ENCODE peak calls at places on chromosomes 6 and 20, in four cellular contexts. One of them, this sample, is unnamed. For H3K9me3 and H3K4me1, the result is how much of the 10 kb centered on the place peaks cover.

GRCh38 chr6:158661156-158661555 is 11.3 kb downstream of the SYTL3 start:
- DNase-seq in mucosa of descending colon: no peak
- DNase-seq in kidney: no peak
- DNase-seq in Panc1: no peak
- DNase-seq in this sample: no peak

GRCh38 chr6:14711056-14711703 is 534.7 kb upstream of the JARID2 start:
- DNase-seq in mucosa of descending colon: no peak
- DNase-seq in kidney: no peak
- DNase-seq in Panc1: no peak
- DNase-seq in this sample: peak

GRCh38 chr6:150517175-150517574 is 82.5 kb upstream of the PLEKHG1 start:
- DNase-seq in mucosa of descending colon: no peak
- DNase-seq in kidney: no peak
- DNase-seq in Panc1: no peak
- DNase-seq in this sample: peak

GRCh38 chr20:50957798-50958732 is at the start of gene DPM1:
- DNase-seq in mucosa of descending colon: peak
- DNase-seq in kidney: peak
- DNase-seq in Panc1: peak
- DNase-seq in this sample: peak

GRCh38 chr6:33914519-33915120 is 110.8 kb upstream of the MLN start:
- DNase-seq in mucosa of descending colon: no peak
- DNase-seq in kidney: peak
- DNase-seq in Panc1: no peak
- DNase-seq in this sample: peak

GRCh38 chr20:62470003-62470402 is 5.8 kb downstream of the GATA5 start:
- DNase-seq in mucosa of descending colon: no peak
- DNase-seq in kidney: no peak
- DNase-seq in Panc1: no peak
- DNase-seq in this sample: no peak

GRCh38 chr6:161048636-161049035 is 57.1 kb downstream of the MAP3K4 start:
- DNase-seq in mucosa of descending colon: no peak
- DNase-seq in kidney: no peak
- DNase-seq in Panc1: no peak
- DNase-seq in this sample: no peak

GRCh38 chr6:37396571-37397185 is 36.3 kb upstream of the CMTR1 start:
- DNase-seq in mucosa of descending colon: no peak
- DNase-seq in kidney: no peak
- DNase-seq in Panc1: no peak
- DNase-seq in this sample: no peak

GRCh38 chr6:29968130-29968529 is 25.8 kb downstream of the HLA-A start:
- DNase-seq in mucosa of descending colon: no peak
- DNase-seq in kidney: no peak
- DNase-seq in Panc1: no peak
- DNase-seq in this sample: peak

GRCh38 chr6:113276631-113277030 is 580.5 kb upstream of the MARCKS start:
- DNase-seq in mucosa of descending colon: no peak
- DNase-seq in kidney: no peak
- DNase-seq in Panc1: no peak
- DNase-seq in this sample: no peak

GRCh38 chr6:150417899-150418824 is 49.4 kb downstream of the IYD start:
- DNase-seq in mucosa of descending colon: no peak
- DNase-seq in kidney: no peak
- DNase-seq in Panc1: peak
- DNase-seq in this sample: peak

GRCh38 chr6:137931849-137932465 is 64.9 kb downstream of the TNFAIP3 start:
- DNase-seq in mucosa of descending colon: no peak
- DNase-seq in kidney: no peak
- DNase-seq in Panc1: no peak
- DNase-seq in this sample: no peak

GRCh38 chr6:322205-322930 is 30.1 kb downstream of the DUSP22 start:
- DNase-seq in mucosa of descending colon: no peak
- DNase-seq in kidney: peak
- DNase-seq in Panc1: peak
- DNase-seq in this sample: no peak
- H3K9me3 ChIP-seq in mucosa of descending colon: under half
- H3K9me3 ChIP-seq in kidney: under half
- H3K9me3 ChIP-seq in Panc1: under half
- H3K9me3 ChIP-seq in this sample: under half

GRCh38 chr6:41934278-41935189 is 7.1 kb downstream of the CCND3 start:
- DNase-seq in mucosa of descending colon: no peak
- DNase-seq in kidney: no peak
- DNase-seq in Panc1: no peak
- DNase-seq in this sample: no peak

GRCh38 chr6:41935190-41935569 is 6.4 kb downstream of the CCND3 start:
- DNase-seq in mucosa of descending colon: no peak
- DNase-seq in kidney: no peak
- DNase-seq in Panc1: no peak
- DNase-seq in this sample: no peak

GRCh38 chr6:41937472-41937871 is 4.1 kb downstream of the CCND3 start:
- DNase-seq in mucosa of descending colon: no peak
- DNase-seq in kidney: no peak
- DNase-seq in Panc1: no peak
- DNase-seq in this sample: no peak

GRCh38 chr6:41935685-41936072 is 5.9 kb downstream of the CCND3 start:
- DNase-seq in mucosa of descending colon: no peak
- DNase-seq in kidney: no peak
- DNase-seq in Panc1: no peak
- DNase-seq in this sample: no peak

DNA sequence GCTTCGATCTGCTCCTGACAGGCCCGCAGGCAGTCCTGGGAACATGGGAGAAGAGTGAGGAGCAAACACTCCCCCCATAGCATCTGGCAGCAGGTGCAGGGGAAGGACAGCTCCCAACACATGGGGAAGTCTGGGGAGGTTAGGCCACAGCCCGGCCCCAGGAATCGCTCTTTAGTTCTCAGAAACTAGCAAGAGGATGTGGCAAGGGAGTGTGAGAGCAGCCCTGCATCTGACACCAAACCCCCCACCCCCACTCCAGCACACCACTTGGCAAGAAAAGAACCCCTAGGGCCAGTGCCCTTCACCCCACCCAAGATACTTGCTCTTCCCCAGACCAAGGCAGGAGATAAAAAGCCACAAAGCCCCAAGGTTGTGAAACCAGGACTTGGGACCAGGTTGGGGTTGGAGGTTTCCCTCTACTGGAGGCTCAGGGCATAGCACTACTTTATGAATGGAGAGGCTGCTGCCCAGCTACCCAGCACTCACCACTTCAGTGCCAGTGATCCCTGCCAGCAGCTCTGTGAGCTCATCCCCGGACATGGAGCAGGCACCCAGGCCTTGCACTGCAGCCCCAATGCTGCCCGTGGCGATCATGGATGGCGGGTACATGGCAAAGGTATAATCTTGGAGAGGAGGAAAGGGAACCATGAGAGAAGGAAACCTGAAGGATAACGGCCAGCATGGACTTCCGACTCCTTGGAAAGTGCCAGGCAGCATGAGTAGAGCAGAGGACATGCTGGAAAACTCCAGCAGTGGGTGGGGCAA is 5.4 kb downstream of the CCND3 start:
- DNase-seq in mucosa of descending colon: peak
- DNase-seq in kidney: peak
- DNase-seq in Panc1: peak
- DNase-seq in this sample: peak
- H3K4me1 ChIP-seq in mucosa of descending colon: under half
- H3K4me1 ChIP-seq in kidney: under half
- H3K4me1 ChIP-seq in Panc1: under half
- H3K4me1 ChIP-seq in this sample: under half

DNA sequence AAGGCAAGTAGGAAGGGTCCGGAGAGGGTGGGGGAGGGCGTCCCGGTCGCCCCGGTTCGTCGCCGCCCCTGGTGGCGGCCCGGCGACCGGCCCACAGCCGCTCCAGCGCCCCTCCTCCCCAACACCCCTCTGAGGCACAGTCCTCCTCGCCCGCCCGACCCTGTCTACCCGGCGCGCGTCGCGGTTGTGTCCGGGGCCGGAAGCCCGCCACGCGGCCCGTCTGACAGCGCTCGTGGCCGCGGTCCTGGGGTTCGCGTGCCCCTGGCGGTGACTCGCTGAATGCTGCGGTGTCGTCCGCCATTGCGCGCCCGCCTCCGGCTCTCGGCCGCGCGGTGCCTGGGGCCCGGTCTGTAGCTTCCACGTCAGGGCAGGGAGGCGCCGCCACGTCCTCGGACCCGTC is 335.3 kb upstream of the DEFB115 start:
- DNase-seq in mucosa of descending colon: no peak
- DNase-seq in kidney: peak
- DNase-seq in Panc1: no peak
- DNase-seq in this sample: no peak
- H3K9me3 ChIP-seq in mucosa of descending colon: half or more
- H3K9me3 ChIP-seq in kidney: under half
- H3K9me3 ChIP-seq in Panc1: under half
- H3K9me3 ChIP-seq in this sample: under half

GRCh38 chr6:52571099-52571755 is 5.6 kb downstream of the TRAM2 start:
- DNase-seq in mucosa of descending colon: no peak
- DNase-seq in kidney: no peak
- DNase-seq in Panc1: no peak
- DNase-seq in this sample: no peak

GRCh38 chr6:52573295-52573694 is 3.6 kb downstream of the TRAM2 start:
- DNase-seq in mucosa of descending colon: no peak
- DNase-seq in kidney: no peak
- DNase-seq in Panc1: no peak
- DNase-seq in this sample: no peak

GRCh38 chr6:52568320-52568719 is 8.5 kb downstream of the TRAM2 start:
- DNase-seq in mucosa of descending colon: no peak
- DNase-seq in kidney: no peak
- DNase-seq in Panc1: no peak
- DNase-seq in this sample: no peak

GRCh38 chr6:52572536-52572935 is 4.3 kb downstream of the TRAM2 start:
- DNase-seq in mucosa of descending colon: no peak
- DNase-seq in kidney: no peak
- DNase-seq in Panc1: no peak
- DNase-seq in this sample: no peak

GRCh38 chr6:52570291-52570700 is 6.6 kb downstream of the TRAM2 start:
- DNase-seq in mucosa of descending colon: no peak
- DNase-seq in kidney: no peak
- DNase-seq in Panc1: no peak
- DNase-seq in this sample: no peak
- H3K4me1 ChIP-seq in mucosa of descending colon: under half
- H3K4me1 ChIP-seq in kidney: under half
- H3K4me1 ChIP-seq in Panc1: half or more
- H3K4me1 ChIP-seq in this sample: under half

DNA sequence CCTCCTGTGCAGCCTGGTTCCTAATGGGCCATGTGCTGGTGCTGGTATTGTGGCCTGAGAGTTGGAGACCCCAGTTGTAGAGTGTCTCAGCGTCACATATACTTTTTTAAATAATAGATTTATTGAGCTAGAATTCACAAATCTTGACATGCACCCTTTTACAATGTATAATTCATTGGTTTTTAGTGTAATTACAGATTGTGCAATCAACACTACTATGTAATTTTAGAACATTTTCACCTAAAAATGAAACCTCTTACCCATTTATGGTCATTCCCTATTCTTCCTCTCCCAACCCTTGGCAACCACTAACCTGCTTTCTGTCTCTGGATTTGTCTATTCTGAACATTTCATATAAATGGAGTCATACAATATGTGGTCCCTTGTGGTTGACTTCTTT is 10.6 kb downstream of the PRIM2 start:
- DNase-seq in mucosa of descending colon: no peak
- DNase-seq in kidney: no peak
- DNase-seq in Panc1: no peak
- DNase-seq in this sample: no peak
- H3K9me3 ChIP-seq in mucosa of descending colon: under half
- H3K9me3 ChIP-seq in kidney: under half
- H3K9me3 ChIP-seq in Panc1: under half
- H3K9me3 ChIP-seq in this sample: under half

DNA sequence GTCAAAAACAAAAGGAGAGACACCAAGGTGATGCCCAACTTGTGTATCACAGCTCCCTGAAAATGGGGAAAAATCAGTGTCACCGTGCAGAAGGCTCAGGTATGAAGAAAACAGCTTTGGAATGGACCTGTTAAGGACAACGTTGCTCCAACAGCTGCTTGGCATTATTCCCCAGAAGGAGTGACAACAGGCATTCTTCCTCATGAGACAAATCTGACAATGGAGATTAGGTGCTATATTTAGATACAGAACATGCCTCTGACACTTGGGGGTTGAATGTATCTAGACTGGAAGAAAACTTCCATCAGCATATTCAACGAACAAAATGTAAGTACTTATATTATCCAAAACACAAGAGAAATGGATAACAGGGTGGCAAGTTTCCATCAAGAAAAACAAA is 87.7 kb downstream of the MBOAT1 start:
- DNase-seq in mucosa of descending colon: no peak
- DNase-seq in kidney: no peak
- DNase-seq in Panc1: no peak
- DNase-seq in this sample: no peak
- H3K4me1 ChIP-seq in mucosa of descending colon: under half
- H3K4me1 ChIP-seq in kidney: under half
- H3K4me1 ChIP-seq in Panc1: under half
- H3K4me1 ChIP-seq in this sample: under half

DNA sequence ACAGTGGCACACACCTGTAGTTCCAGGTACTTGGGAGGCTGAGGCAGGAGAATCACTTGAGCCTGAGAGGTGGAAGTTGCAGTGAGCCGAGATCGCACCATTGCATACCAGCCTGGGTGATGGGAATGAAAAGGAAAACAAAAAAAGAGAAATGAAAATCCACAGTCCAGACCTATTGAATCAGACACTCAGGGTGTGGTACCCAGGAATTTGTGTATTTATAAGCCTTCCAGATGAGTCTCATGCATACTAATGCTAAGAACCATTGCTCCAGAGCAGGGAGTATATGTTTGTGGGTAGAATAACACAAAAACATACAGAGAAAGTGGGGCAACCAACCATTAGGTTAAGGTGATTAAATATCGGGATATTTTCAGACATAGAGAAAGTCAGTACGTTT is 36.1 kb upstream of the PLCB4 start:
- DNase-seq in mucosa of descending colon: no peak
- DNase-seq in kidney: no peak
- DNase-seq in Panc1: no peak
- DNase-seq in this sample: no peak
- H3K9me3 ChIP-seq in mucosa of descending colon: under half
- H3K9me3 ChIP-seq in kidney: under half
- H3K9me3 ChIP-seq in Panc1: under half
- H3K9me3 ChIP-seq in this sample: under half

This sample was measured in small intestine.